ENCODE peak calls at places on chromosomes 1 and 21, in five cellular contexts. N is T-helper 17 cell, M is MM.1S, A is aorta, R is body of pancreas. G is an unnamed sample.

GRCh38 chr1:169890761-169891538 is 2.7 kb downstream of the SCYL3 start:
- DNase-seq in M (no peak), R (peak; percentile 61), A (no peak), N (no peak), G (no peak)

GRCh38 chr21:31371715-31372114 is 27.7 kb upstream of the TIAM1 start:
- DNase-seq in N (no peak), M (no peak), A (no peak), R (no peak), G (no peak)

GRCh38 chr1:178572604-178573003 is 59.7 kb downstream of the TEX35 start:
- DNase-seq in M (peak; percentile 2), A (no peak), R (no peak), N (no peak), G (no peak)

GRCh38 chr1:204103121-204103741 is 30.3 kb downstream of the SOX13 start:
- DNase-seq in M (no peak), N (no peak), R (no peak), A (no peak), G (no peak)

GRCh38 chr1:215119719-215120118 is 37.2 kb downstream of the KCNK2 start:
- DNase-seq in N (no peak), R (no peak), M (no peak), A (no peak), G (no peak)

GRCh38 chr1:231603598-231604275 is 22.9 kb upstream of the DISC1 start:
- DNase-seq in M (peak; percentile 84), N (no peak), R (peak; percentile 51), A (no peak), G (no peak)

GRCh38 chr1:212428496-212428895 is 4.2 kb upstream of the NENF start:
- DNase-seq in N (no peak), M (no peak), A (no peak), R (no peak), G (no peak)

GRCh38 chr1:1892079-1892762 is 1.3 kb upstream of the GNB1 start:
- DNase-seq in N (no peak), A (no peak), M (no peak), R (peak; percentile 29), G (no peak)

GRCh38 chr1:172929006-172929405 is 121.7 kb downstream of the TNFSF18 start:
- DNase-seq in R (no peak), A (no peak), N (no peak), M (no peak), G (no peak)

GRCh38 chr1:160460683-160461287 is 60.4 kb downstream of the VANGL2 start:
- DNase-seq in R (no peak), N (no peak), M (peak; percentile 5), A (no peak), G (no peak)

GRCh38 chr1:5884110-5884509 is 108.1 kb downstream of the NPHP4 start:
- DNase-seq in A (no peak), R (no peak), N (no peak), M (no peak), G (no peak)
- H3K9me3 ChIP-seq in A (peaks cover 3% of the 10 kb centered on the region), R (no peaks in the 10 kb centered on the region), N (no peaks in the 10 kb centered on the region), M (no peaks in the 10 kb centered on the region), G (no peaks in the 10 kb centered on the region)

DNA sequence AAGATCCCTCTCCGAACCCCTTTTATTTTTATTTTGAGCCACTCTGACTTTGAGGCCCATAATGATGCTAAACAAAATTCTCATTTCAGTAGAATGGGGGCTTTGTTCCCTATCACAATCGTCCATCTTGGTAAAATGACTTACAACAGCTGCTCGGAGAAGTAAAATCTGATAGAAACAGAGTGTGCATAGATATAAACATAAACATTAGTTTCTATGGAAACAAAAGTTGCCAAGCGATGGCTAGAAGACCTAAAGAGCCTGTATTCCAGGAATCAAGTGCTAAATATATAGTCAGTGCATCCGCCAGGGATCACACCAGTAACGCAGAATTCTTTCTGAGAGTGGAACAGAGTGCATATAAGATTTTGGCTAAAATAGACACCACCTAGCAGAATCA is 91.3 kb upstream of the KAZN start:
- DNase-seq in M (no peak), N (no peak), R (no peak), A (no peak), G (no peak)
- H3K9me3 ChIP-seq in M (no peaks in the 10 kb centered on the region), N (no peaks in the 10 kb centered on the region), R (no peaks in the 10 kb centered on the region), A (no peaks in the 10 kb centered on the region), G (no peaks in the 10 kb centered on the region)

GRCh38 chr1:49226758-49227157 is 450.1 kb upstream of the BEND5 start:
- DNase-seq in M (no peak), R (no peak), A (no peak), N (no peak), G (no peak)
- H3K9me3 ChIP-seq in M (no peaks in the 10 kb centered on the region), R (no peaks in the 10 kb centered on the region), A (no peaks in the 10 kb centered on the region), N (no peaks in the 10 kb centered on the region), G (no peaks in the 10 kb centered on the region)

GRCh38 chr1:3021801-3022401 is 634 bp downstream of the ACTRT2 start:
- DNase-seq in N (no peak), A (peak; percentile 70), M (no peak), R (peak; percentile 3), G (no peak)

GRCh38 chr1:3022976-3023375 is 1.7 kb downstream of the ACTRT2 start:
- DNase-seq in N (no peak), R (peak; percentile 2), A (peak; percentile 56), M (no peak), G (no peak)

GRCh38 chr1:3024588-3024987 is 3.3 kb downstream of the ACTRT2 start:
- DNase-seq in N (no peak), A (no peak), M (no peak), R (no peak), G (no peak)

GRCh38 chr1:3022511-3022973 is 1.3 kb downstream of the ACTRT2 start:
- DNase-seq in M (no peak), R (peak; percentile 2), A (peak; percentile 64), N (no peak), G (no peak)

GRCh38 chr1:3023994-3024393 is 2.7 kb downstream of the ACTRT2 start:
- DNase-seq in R (no peak), M (no peak), A (no peak), N (no peak), G (no peak)
- H3K9me3 ChIP-seq in R (no peaks in the 10 kb centered on the region), M (no peaks in the 10 kb centered on the region), A (no peaks in the 10 kb centered on the region), N (no peaks in the 10 kb centered on the region), G (no peaks in the 10 kb centered on the region)

DNA sequence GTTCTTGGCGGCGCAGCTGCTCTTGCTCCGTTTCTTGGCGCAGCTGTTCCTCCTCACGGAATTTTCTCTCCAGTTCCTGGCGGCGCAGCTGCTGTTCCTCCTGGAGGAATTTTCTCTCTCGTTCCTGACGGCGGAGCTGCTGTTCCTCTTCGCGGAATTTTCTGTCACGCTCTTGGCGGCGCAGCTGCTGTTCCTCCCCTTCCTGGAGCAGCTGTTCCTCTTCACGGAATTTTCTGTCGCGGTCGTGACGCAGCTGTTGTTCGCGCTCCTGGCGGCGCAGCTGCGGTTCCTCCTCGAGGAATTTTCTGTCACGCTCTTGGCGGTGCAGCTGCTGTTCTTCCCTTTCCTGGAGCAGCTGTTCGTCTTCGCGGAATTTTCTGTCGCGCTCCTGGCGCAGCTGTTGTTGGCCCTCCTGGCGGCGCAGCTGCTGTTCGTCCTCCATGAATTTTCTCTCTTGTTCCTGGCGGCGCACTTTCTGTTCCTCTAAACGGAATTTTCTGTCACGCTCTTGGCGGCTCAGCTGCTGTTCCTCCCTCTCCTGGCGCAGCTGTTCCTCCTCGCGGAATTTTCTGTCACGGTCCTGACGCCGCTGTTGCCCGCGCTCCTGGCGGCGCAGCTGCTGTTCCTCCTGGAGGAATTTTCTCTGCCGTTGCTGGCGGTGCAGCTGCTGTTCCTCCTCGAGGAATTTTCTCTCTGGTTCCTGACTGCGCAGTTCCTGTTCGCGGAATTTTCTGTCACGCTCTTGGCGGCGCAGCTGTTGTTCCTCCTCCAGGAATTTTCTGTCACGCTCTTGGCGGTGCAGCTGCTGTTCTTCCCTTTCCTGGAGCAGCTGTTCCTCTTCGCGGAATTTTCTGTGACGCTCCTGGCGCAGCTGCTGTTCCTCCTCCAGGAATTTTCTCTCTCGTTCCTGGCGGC is 7.0 kb downstream of the TCHH start:
- DNase-seq in A (no peak), M (no peak), R (peak; percentile 18), N (no peak), G (no peak)
- H3K9me3 ChIP-seq in A (peaks cover 8% of the 10 kb centered on the region), M (no peaks in the 10 kb centered on the region), R (peaks cover 16% of the 10 kb centered on the region), N (no peaks in the 10 kb centered on the region), G (no peaks in the 10 kb centered on the region)